ENCODE peak calls at places on chromosomes 5 and 9, in seven cellular contexts. C is colonic mucosa, T is mesenchymal stem cell, G is kidney, Q is AG04450, I is tibial artery, H is mammary epithelial cell. D is an unnamed sample.
A peak's percentile ranks its signal among the peaks of the same experiment; 100 is the strongest.

GRCh38 chr5:10351882-10352395 is 1.6 kb upstream of the MARCHF6 start:
- DNase-seq in C (no peak), T (no peak), G (no peak), Q (no peak), I (peak; percentile 24), H (no peak), D (no peak)

GRCh38 chr9:81410201-81410600 is 279.1 kb downstream of the TLE1 start:
- DNase-seq in C (no peak), T (peak; percentile 70), G (no peak), Q (peak; percentile 36), I (no peak), H (peak; percentile 94), D (no peak)

GRCh38 chr5:111948517-111948916 is 191.5 kb upstream of the NREP start:
- DNase-seq in C (no peak), T (peak; percentile 88), G (no peak), Q (peak; percentile 86), I (no peak), H (peak; percentile 75), D (no peak)

GRCh38 chr9:125121156-125121555 is 22.2 kb downstream of the SCAI start:
- DNase-seq in C (no peak), T (no peak), G (no peak), Q (no peak), I (no peak), H (peak; percentile 6), D (no peak)

GRCh38 chr9:73009649-73010288 is 56.9 kb upstream of the ALDH1A1 start:
- DNase-seq in C (no peak), T (peak; percentile 0), G (no peak), Q (no peak), I (no peak), H (no peak), D (no peak)

GRCh38 chr5:17405976-17406876 is 91.8 kb upstream of the TAF11L2 start:
- DNase-seq in C (no peak), T (no peak), G (no peak), Q (no peak), I (no peak), H (peak; percentile 72), D (no peak)

GRCh38 chr9:128503870-128504269 is 649 bp upstream of the GLE1 start:
- DNase-seq in C (peak; percentile 48), T (peak; percentile 2), G (no peak), Q (no peak), I (peak; percentile 48), H (peak; percentile 23), D (no peak)

GRCh38 chr9:15187589-15187988 is 119.4 kb downstream of the TTC39B start:
- DNase-seq in C (no peak), T (no peak), G (no peak), Q (no peak), I (no peak), H (no peak), D (no peak)

GRCh38 chr5:181241393-181241975 is 2.2 kb downstream of the RACK1 start:
- DNase-seq in C (no peak), T (peak; percentile 91), G (no peak), Q (no peak), I (peak; percentile 59), H (peak; percentile 82), D (no peak)

GRCh38 chr5:149362541-149362940 is 4.7 kb downstream of the PCYOX1L start:
- DNase-seq in C (no peak), T (no peak), G (no peak), Q (no peak), I (no peak), H (no peak), D (no peak)

GRCh38 chr5:132180134-132180745 is 47.4 kb downstream of the P4HA2 start:
- DNase-seq in C (peak; percentile 32), T (peak; percentile 64), G (no peak), Q (peak; percentile 29), I (no peak), H (peak; percentile 63), D (no peak)

GRCh38 chr9:2722715-2723114 is 5.4 kb downstream of the KCNV2 start:
- DNase-seq in C (no peak), T (no peak), G (no peak), Q (no peak), I (no peak), H (peak; percentile 88), D (no peak)

GRCh38 chr9:117315236-117315635 is 99.6 kb downstream of the ASTN2 start:
- DNase-seq in C (no peak), T (no peak), G (no peak), Q (no peak), I (no peak), H (no peak), D (no peak)

GRCh38 chr5:150345716-150346115 is 11.8 kb upstream of the TCOF1 start:
- DNase-seq in C (no peak), T (no peak), G (no peak), Q (no peak), I (no peak), H (no peak), D (no peak)

GRCh38 chr9:112780637-112781036 is 30.1 kb downstream of the SNX30 start:
- DNase-seq in C (no peak), T (no peak), G (no peak), Q (no peak), I (no peak), H (no peak), D (no peak)

GRCh38 chr9:133490865-133491655 is 12.2 kb upstream of the SLC2A6 start:
- DNase-seq in C (no peak), T (no peak), G (peak; percentile 71), Q (no peak), I (no peak), H (no peak), D (no peak)

GRCh38 chr9:110641350-110641749 is 27.2 kb upstream of the MUSK start:
- DNase-seq in C (no peak), T (no peak), G (no peak), Q (no peak), I (no peak), H (no peak), D (no peak)

GRCh38 chr5:136038635-136039034 is 9.8 kb downstream of the TGFBI start:
- DNase-seq in C (no peak), T (peak; percentile 66), G (no peak), Q (peak; percentile 39), I (no peak), H (no peak), D (no peak)

GRCh38 chr5:81078930-81079329 is 118.8 kb downstream of the RASGRF2 start:
- DNase-seq in C (no peak), T (no peak), G (no peak), Q (no peak), I (no peak), H (no peak), D (no peak)

GRCh38 chr5:133360693-133361479 is 251.5 kb downstream of the FSTL4 start:
- DNase-seq in C (no peak), T (no peak), G (no peak), Q (no peak), I (no peak), H (no peak), D (no peak)

GRCh38 chr5:143931389-143931984 is 119.5 kb downstream of the HMHB1 start:
- DNase-seq in C (no peak), T (no peak), G (no peak), Q (no peak), I (no peak), H (no peak), D (no peak)

GRCh38 chr5:38463634-38464521 is 92.6 kb downstream of the LIFR start:
- DNase-seq in C (no peak), T (peak; percentile 95), G (no peak), Q (peak; percentile 59), I (no peak), H (peak; percentile 85), D (no peak)

GRCh38 chr9:69178583-69179011 is 4.5 kb downstream of the TJP2 start:
- DNase-seq in C (no peak), T (peak; percentile 55), G (no peak), Q (no peak), I (no peak), H (peak; percentile 80), D (no peak)

GRCh38 chr5:91077623-91078022 is 305.5 kb downstream of the ARRDC3 start:
- DNase-seq in C (no peak), T (no peak), G (no peak), Q (no peak), I (no peak), H (peak; percentile 68), D (no peak)
- H3K27ac ChIP-seq in C (no peak overlapping the region), T (no peak overlapping the region), G (no peak overlapping the region), Q (no peak overlapping the region), I (no peak overlapping the region), H (no peak overlapping the region), D (no peak overlapping the region)

DNA sequence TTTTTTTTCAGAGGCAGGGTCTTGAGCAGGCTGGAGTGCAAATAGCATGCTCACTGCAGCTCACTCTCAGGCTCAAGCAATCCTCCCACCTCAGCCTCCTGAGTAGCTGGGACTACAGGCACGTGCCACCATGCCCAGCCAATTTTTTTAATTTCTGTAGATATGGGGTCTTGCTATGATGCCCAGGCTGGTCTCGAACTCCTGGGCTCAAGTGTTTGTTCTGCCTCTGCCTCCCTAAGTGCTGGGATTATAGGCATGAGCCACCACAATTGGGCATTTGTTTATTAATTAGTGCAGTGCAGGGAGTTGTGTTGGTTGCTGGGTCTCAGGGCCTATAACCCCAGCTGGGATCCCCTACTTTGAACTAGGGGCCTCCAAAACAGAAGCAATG is 47.0 kb downstream of the CXXC5 start:
- DNase-seq in C (no peak), T (no peak), G (no peak), Q (no peak), I (no peak), H (no peak), D (no peak)
- H3K27ac ChIP-seq in C (no peak overlapping the region), T (peak overlapping the region; percentile 96), G (no peak overlapping the region), Q (no peak overlapping the region), I (no peak overlapping the region), H (no peak overlapping the region), D (peak overlapping the region; percentile 1)

GRCh38 chr9:38347946-38348345 is 44.6 kb upstream of the ALDH1B1 start:
- DNase-seq in C (no peak), T (no peak), G (no peak), Q (no peak), I (no peak), H (no peak), D (no peak)
- H3K27ac ChIP-seq in C (no peak overlapping the region), T (no peak overlapping the region), G (no peak overlapping the region), Q (no peak overlapping the region), I (no peak overlapping the region), H (no peak overlapping the region), D (no peak overlapping the region)

GRCh38 chr9:113875917-113876805 is at the start of gene ZNF618:
- DNase-seq in C (no peak), T (peak; percentile 35), G (peak; percentile 77), Q (no peak), I (peak; percentile 71), H (no peak), D (peak; percentile 46)
- H3K27ac ChIP-seq in C (no peak within 1 kb of the TSS), T (peak within 1 kb of the TSS; percentile 68), G (peak within 1 kb of the TSS; percentile 51), Q (peak within 1 kb of the TSS; percentile 65), I (peak within 1 kb of the TSS; percentile 88), H (peak within 1 kb of the TSS; percentile 72), D (no peak within 1 kb of the TSS)

GRCh38 chr5:126358525-126358924 is 64.7 kb upstream of the GRAMD2B start:
- DNase-seq in C (no peak), T (peak; percentile 64), G (no peak), Q (no peak), I (no peak), H (peak; percentile 59), D (no peak)
- H3K27ac ChIP-seq in C (no peak overlapping the region), T (no peak overlapping the region), G (no peak overlapping the region), Q (no peak overlapping the region), I (no peak overlapping the region), H (no peak overlapping the region), D (no peak overlapping the region)

GRCh38 chr5:103465891-103466290 is 96.7 kb downstream of the NUDT12 start:
- DNase-seq in C (no peak), T (no peak), G (no peak), Q (no peak), I (no peak), H (no peak), D (no peak)
- H3K27ac ChIP-seq in C (no peak overlapping the region), T (no peak overlapping the region), G (no peak overlapping the region), Q (no peak overlapping the region), I (no peak overlapping the region), H (no peak overlapping the region), D (no peak overlapping the region)

D was measured in dorsolateral prefrontal cortex.